ENCODE peak calls at places on chromosomes 5 and 9, in six cellular contexts. V is PC-9; G is kidney; Z is bronchial epithelial cell; N is CD4-positive, alpha-beta memory T cell; Y is AG10803. I is an unnamed sample.

GRCh38 chr5:77663081-77663863 is 24.8 kb upstream of the OTP start:
- DNase-seq in V (no peak), G (no peak), Z (no peak), N (no peak), Y (peak; percentile 29), I (no peak)

GRCh38 chr5:147391781-147392180 is 118.1 kb downstream of the DPYSL3 start:
- DNase-seq in V (peak; percentile 12), G (no peak), Z (peak; percentile 86), N (no peak), Y (peak; percentile 75), I (peak; percentile 9)

GRCh38 chr9:137786511-137786920 is 91.1 kb upstream of the CACNA1B start:
- DNase-seq in V (no peak), G (peak; percentile 58), Z (no peak), N (no peak), Y (peak; percentile 52), I (no peak)

GRCh38 chr9:88322906-88323566 is 65.2 kb upstream of the SPIN1 start:
- DNase-seq in V (no peak), G (no peak), Z (no peak), N (peak; percentile 76), Y (peak; percentile 64), I (peak; percentile 99)

GRCh38 chr9:77981332-77981731 is 50.3 kb downstream of the GNAQ start:
- DNase-seq in V (peak; percentile 77), G (peak; percentile 76), Z (peak; percentile 97), N (no peak), Y (no peak), I (no peak)

GRCh38 chr5:112419596-112420110 is 576 bp upstream of the EPB41L4A start:
- DNase-seq in V (peak; percentile 62), G (peak; percentile 91), Z (peak; percentile 51), N (no peak), Y (peak; percentile 8), I (no peak)

GRCh38 chr9:122334916-122335315 is 35.9 kb upstream of the PTGS1 start:
- DNase-seq in V (no peak), G (no peak), Z (no peak), N (no peak), Y (no peak), I (no peak)

GRCh38 chr5:167512111-167512510 is 779.3 kb upstream of the WWC1 start:
- DNase-seq in V (no peak), G (no peak), Z (no peak), N (no peak), Y (peak; percentile 2), I (no peak)

GRCh38 chr9:38127271-38127839 is 58.3 kb upstream of the SHB start:
- DNase-seq in V (no peak), G (no peak), Z (no peak), N (no peak), Y (no peak), I (peak; percentile 64)

GRCh38 chr9:89940625-89941024 is 335.8 kb downstream of the GADD45G start:
- DNase-seq in V (no peak), G (no peak), Z (peak; percentile 46), N (no peak), Y (peak; percentile 18), I (no peak)

GRCh38 chr9:94918038-94918753 is 191.7 kb downstream of the AOPEP start:
- DNase-seq in V (peak; percentile 48), G (no peak), Z (no peak), N (peak; percentile 13), Y (no peak), I (no peak)

GRCh38 chr9:131627326-131627845 is 82.1 kb downstream of the PRRT1B start:
- DNase-seq in V (no peak), G (peak; percentile 65), Z (peak; percentile 71), N (no peak), Y (peak; percentile 55), I (no peak)

GRCh38 chr9:72443855-72444254 is 77.6 kb upstream of the TMC1 start:
- DNase-seq in V (no peak), G (no peak), Z (peak; percentile 56), N (no peak), Y (no peak), I (peak; percentile 6)

GRCh38 chr9:1875921-1876448 is 139.2 kb upstream of the SMARCA2 start:
- DNase-seq in V (no peak), G (peak; percentile 62), Z (no peak), N (no peak), Y (no peak), I (no peak)

GRCh38 chr5:157976429-157976828 is 117.5 kb upstream of the CLINT1 start:
- DNase-seq in V (no peak), G (no peak), Z (peak; percentile 62), N (no peak), Y (no peak), I (no peak)

GRCh38 chr9:69470186-69470977 is 145.4 kb downstream of the ENTREP1 start:
- DNase-seq in V (no peak), G (no peak), Z (no peak), N (no peak), Y (no peak), I (no peak)

GRCh38 chr9:121310571-121310970 is 42.6 kb downstream of the GSN start:
- DNase-seq in V (no peak), G (no peak), Z (no peak), N (no peak), Y (no peak), I (no peak)

GRCh38 chr5:124402144-124402581 is 344.3 kb downstream of the ZNF608 start:
- DNase-seq in V (peak; percentile 59), G (no peak), Z (peak; percentile 90), N (no peak), Y (peak; percentile 56), I (no peak)

GRCh38 chr9:1018121-1018520 is 32.0 kb upstream of the DMRT2 start:
- DNase-seq in V (no peak), G (no peak), Z (peak; percentile 48), N (no peak), Y (peak; percentile 25), I (no peak)

GRCh38 chr5:108409781-108410180 is 27.9 kb upstream of the FBXL17 start:
- DNase-seq in V (no peak), G (no peak), Z (no peak), N (no peak), Y (no peak), I (no peak)
- H3K4me3 ChIP-seq in V (no peak overlapping the region), G (no peak overlapping the region), Z (no peak overlapping the region), N (no peak overlapping the region), Y (no peak overlapping the region), I (no peak overlapping the region)

GRCh38 chr5:73445708-73446630 is 2.6 kb downstream of the FOXD1 start:
- DNase-seq in V (no peak), G (no peak), Z (no peak), N (no peak), Y (no peak), I (no peak)
- H3K4me3 ChIP-seq in V (peak overlapping the region; percentile 87), G (peak overlapping the region; percentile 48), Z (no peak overlapping the region), N (no peak overlapping the region), Y (peak overlapping the region; percentile 83), I (no peak overlapping the region)

DNA sequence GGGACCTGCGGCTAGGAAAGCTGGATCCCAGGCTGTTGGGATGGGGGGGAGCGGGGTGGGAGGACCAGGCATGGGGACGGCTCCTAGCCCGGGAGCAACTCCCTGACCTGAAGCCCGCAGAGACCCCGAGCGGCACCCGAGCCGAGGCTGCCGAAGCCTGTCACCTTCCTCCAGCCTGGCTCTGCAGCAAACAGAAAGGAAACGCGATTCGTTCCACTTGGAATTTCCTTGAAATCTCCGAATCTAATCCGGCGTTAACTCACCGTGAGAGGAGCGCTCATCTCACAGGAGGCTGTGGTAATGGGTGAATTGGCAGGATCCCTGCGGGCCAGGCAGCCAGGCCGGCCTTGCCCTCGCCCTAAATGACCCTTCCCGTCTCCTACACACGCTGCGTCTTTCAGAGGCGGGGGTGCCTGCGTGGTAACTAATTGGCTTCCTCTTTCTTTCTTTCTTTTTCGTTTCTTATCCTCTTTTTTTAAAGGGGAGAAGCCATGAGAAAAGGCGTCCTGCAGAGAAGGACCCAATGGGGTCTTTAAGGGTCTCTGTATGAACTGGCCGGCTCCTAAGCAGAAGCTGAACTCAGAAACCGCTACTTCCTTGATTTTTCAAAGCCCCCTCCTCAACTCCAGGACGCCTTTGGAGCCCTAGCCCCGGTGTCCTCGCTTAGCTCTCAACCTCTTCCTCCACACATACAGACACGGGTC is 8.5 kb downstream of the PAX5 start:
- DNase-seq in V (no peak), G (no peak), Z (no peak), N (peak; percentile 6), Y (no peak), I (no peak)
- H3K4me3 ChIP-seq in V (no peak overlapping the region), G (peak overlapping the region; percentile 51), Z (no peak overlapping the region), N (peak overlapping the region; percentile 19), Y (peak overlapping the region; percentile 49), I (no peak overlapping the region)

DNA sequence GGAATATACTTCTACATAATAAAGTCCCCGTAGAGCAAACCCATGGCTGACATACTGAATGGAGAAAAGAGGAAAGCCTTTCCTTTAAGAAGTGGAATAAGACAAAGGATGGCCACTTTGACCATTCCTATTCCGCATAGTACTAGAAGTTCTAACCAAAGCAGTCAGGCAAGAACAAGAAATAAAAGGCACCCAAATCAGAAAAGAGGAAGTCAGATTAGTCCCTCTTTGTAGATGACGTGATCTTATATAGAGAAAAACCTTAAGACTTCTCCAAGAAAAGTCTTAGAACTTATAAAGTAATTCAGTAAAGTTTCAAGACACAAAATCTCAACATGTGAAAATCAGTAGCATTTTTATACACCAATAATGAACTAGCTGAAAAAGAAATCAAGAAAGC is 133.9 kb downstream of the GIN1 start:
- DNase-seq in V (no peak), G (no peak), Z (no peak), N (no peak), Y (no peak), I (no peak)
- H3K4me3 ChIP-seq in V (no peak overlapping the region), G (no peak overlapping the region), Z (no peak overlapping the region), N (no peak overlapping the region), Y (no peak overlapping the region), I (no peak overlapping the region)

GRCh38 chr5:131379071-131379538 is 115.3 kb downstream of the CDC42SE2 start:
- DNase-seq in V (no peak), G (no peak), Z (peak; percentile 30), N (peak; percentile 50), Y (no peak), I (no peak)

GRCh38 chr5:131381792-131382191 is 117.9 kb downstream of the CDC42SE2 start:
- DNase-seq in V (no peak), G (no peak), Z (no peak), N (no peak), Y (no peak), I (no peak)

GRCh38 chr5:131377785-131378325 is 114.0 kb downstream of the CDC42SE2 start:
- DNase-seq in V (no peak), G (no peak), Z (peak; percentile 19), N (no peak), Y (no peak), I (no peak)

GRCh38 chr5:131381011-131381410 is 117.2 kb downstream of the CDC42SE2 start:
- DNase-seq in V (no peak), G (no peak), Z (no peak), N (no peak), Y (no peak), I (no peak)

DNA sequence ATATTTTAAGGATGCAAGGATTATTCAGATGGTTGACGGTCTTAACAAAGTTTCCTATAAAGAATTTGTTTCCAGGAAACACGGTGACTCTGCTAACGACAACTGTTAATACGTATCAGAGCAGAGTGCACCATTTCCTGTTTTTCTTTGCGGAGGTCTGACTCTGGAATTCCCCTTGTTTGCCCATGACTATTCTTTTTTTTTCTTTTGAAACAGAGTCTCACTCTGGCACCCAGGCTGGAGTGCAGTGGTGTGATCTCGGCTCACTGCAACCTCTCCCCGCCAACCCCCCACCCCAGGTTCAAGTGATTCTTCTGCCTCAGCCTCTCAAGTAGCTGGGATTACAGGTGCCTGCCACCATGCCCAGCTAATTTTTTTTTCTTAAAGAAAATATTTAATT is 115.9 kb downstream of the CDC42SE2 start:
- DNase-seq in V (no peak), G (no peak), Z (peak; percentile 81), N (peak; percentile 83), Y (no peak), I (no peak)
- H3K4me3 ChIP-seq in V (no peak overlapping the region), G (no peak overlapping the region), Z (no peak overlapping the region), N (peak overlapping the region; percentile 20), Y (no peak overlapping the region), I (no peak overlapping the region)